ENCODE peak calls at places on chromosomes 1 and 21, in six cellular contexts. D is endothelial cell of umbilical vein, S is K562, V is H1, H is GM12878, N is HepG2. M is an unnamed sample.

GRCh38 chr1:208252126-208252853 is 8.1 kb upstream of the PLXNA2 start:
- DNase-seq in D (no peak), H (no peak), N (peak; percentile 52), S (peak; percentile 59), V (peak; percentile 84), M (no peak)

GRCh38 chr21:41932576-41933258 is 21.1 kb downstream of the C2CD2 start:
- DNase-seq in V (no peak), N (peak; percentile 77), H (no peak), S (peak; percentile 51), D (no peak), M (peak; percentile 8)

GRCh38 chr1:44036409-44037111 is 5.3 kb upstream of the SLC6A9 start:
- DNase-seq in V (peak; percentile 80), D (peak; percentile 84), S (peak; percentile 73), N (peak; percentile 55), H (no peak), M (peak; percentile 64)

GRCh38 chr1:68801440-68801839 is 304.6 kb upstream of the DEPDC1 start:
- DNase-seq in N (no peak), V (no peak), S (no peak), D (no peak), H (no peak), M (no peak)

GRCh38 chr1:156961709-156962108 is 41.3 kb downstream of the LRRC71 start:
- DNase-seq in V (no peak), S (no peak), N (no peak), H (no peak), D (no peak), M (peak; percentile 10)

GRCh38 chr1:51268675-51269033 is 32.6 kb downstream of the RNF11 start:
- DNase-seq in N (no peak), D (no peak), H (no peak), S (no peak), V (no peak), M (no peak)

GRCh38 chr1:111705841-111706240 is 33.4 kb downstream of the INKA2 start:
- DNase-seq in H (no peak), V (no peak), D (no peak), N (no peak), S (no peak), M (no peak)

GRCh38 chr21:34846601-34847112 is 177.9 kb downstream of the CLIC6 start:
- DNase-seq in N (no peak), V (no peak), H (no peak), D (no peak), S (no peak), M (peak; percentile 61)

GRCh38 chr1:36133484-36133883 is 8.5 kb upstream of the COL8A2 start:
- DNase-seq in N (no peak), D (peak; percentile 89), S (no peak), V (no peak), H (no peak), M (no peak)

GRCh38 chr1:222369991-222370910 is 177.7 kb downstream of the HHIPL2 start:
- DNase-seq in H (no peak), N (no peak), S (no peak), D (no peak), V (no peak), M (no peak)

GRCh38 chr1:177960939-177961622 is 8.8 kb downstream of the SEC16B start:
- DNase-seq in D (no peak), H (no peak), V (no peak), N (no peak), S (no peak), M (no peak)

GRCh38 chr1:220513834-220514233 is 14.1 kb upstream of the MARK1 start:
- DNase-seq in N (no peak), H (no peak), S (no peak), V (no peak), D (no peak), M (no peak)

GRCh38 chr1:154550070-154550469 is 8.4 kb downstream of the UBE2Q1 start:
- DNase-seq in H (no peak), N (no peak), D (no peak), S (no peak), V (no peak), M (no peak)

GRCh38 chr1:24875976-24876609 is 54.0 kb downstream of the RUNX3 start:
- DNase-seq in H (no peak), S (peak; percentile 39), V (peak; percentile 39), D (no peak), N (no peak), M (no peak)

GRCh38 chr1:21539933-21540332 is 30.7 kb downstream of the ALPL start:
- DNase-seq in V (peak; percentile 87), N (peak; percentile 31), H (no peak), S (no peak), D (no peak), M (peak; percentile 54)

GRCh38 chr1:147336290-147336689 is 93.8 kb downstream of the CHD1L start:
- DNase-seq in S (no peak), D (no peak), N (no peak), H (no peak), V (no peak), M (no peak)

GRCh38 chr1:19815801-19816736 is 986 bp upstream of the RNF186 start:
- DNase-seq in V (no peak), N (peak; percentile 77), S (no peak), D (no peak), H (no peak), M (no peak)

GRCh38 chr1:246784621-246785535 is 60.7 kb downstream of the SCCPDH start:
- DNase-seq in N (no peak), H (no peak), V (no peak), S (no peak), D (peak; percentile 77), M (no peak)

GRCh38 chr1:53134961-53135734 is 7.3 kb downstream of the SLC1A7 start:
- DNase-seq in N (no peak), D (no peak), H (no peak), V (no peak), S (peak; percentile 42), M (no peak)

GRCh38 chr21:44509539-44509938 is 30.5 kb downstream of the KRTAP10-1 start:
- DNase-seq in V (no peak), N (no peak), D (no peak), S (no peak), H (no peak), M (peak; percentile 29)

GRCh38 chr1:37845781-37846180 is 13.6 kb downstream of the MTF1 start:
- DNase-seq in D (no peak), V (no peak), S (no peak), H (no peak), N (no peak), M (no peak)

DNA sequence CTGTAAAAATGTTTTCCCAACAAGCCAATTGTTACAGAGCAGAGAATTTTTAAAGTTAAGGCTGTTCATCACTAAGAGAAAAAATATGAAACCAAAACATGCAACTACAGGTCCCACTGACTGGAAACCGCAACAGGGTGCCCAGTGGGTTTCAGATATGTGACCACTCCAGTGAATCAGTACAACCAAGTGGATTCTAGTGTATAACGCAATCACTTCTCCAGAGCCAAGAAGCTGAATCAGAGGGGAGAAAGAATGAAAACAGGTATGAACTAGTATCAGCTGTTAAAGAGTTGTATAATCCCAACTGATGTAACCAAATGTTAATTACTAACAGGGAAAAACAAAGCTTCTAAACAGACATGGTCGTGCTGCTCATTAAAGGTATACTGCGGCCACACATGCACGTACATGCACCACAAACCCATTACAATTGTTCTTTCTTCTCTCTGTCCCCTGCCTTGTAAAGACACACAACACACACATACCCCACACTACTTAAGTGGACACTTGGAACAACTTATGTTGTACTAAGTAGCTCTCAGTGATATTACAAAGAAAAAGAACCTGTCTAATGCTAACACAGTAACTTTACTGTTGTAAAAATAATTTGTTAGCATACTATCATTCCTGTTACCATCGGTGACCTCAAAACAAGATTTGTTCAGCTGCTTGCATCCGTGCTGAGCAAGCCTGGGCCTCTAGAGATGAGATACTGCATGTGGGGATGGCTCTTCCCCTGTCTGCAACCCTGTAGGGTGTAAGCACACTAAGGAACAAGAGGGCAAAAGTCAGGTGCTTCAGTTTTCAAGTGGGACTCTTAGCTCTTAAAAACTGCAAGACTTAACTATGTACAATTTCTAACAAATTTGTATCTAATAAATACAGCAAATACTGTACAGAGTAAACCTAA is 74.2 kb downstream of the PTPN14 start:
- DNase-seq in V (no peak), S (no peak), H (no peak), D (peak; percentile 75), N (no peak), M (no peak)
- TF ChIP-seq MAX in V (no peak), S (no peak), H (no peak), D (no peak), N (no peak), M (no peak)

GRCh38 chr1:236064674-236065508 is at the start of gene NID1:
- DNase-seq in N (peak; percentile 73), V (peak; percentile 87), S (no peak), D (peak; percentile 75), H (no peak), M (no peak)
- TF ChIP-seq EZH2 in N (no peak), V (peak; percentile 37), S (no peak), D (peak; percentile 17), H (no peak), M (no peak)

GRCh38 chr1:239952348-239953307 is 139.1 kb upstream of the FMN2 start:
- DNase-seq in S (peak; percentile 23), N (peak; percentile 29), V (peak; percentile 78), D (no peak), H (no peak), M (no peak)

GRCh38 chr1:239944666-239945065 is 147.0 kb upstream of the FMN2 start:
- DNase-seq in D (no peak), V (no peak), H (no peak), N (no peak), S (no peak), M (no peak)

GRCh38 chr1:239943761-239944160 is 147.9 kb upstream of the FMN2 start:
- DNase-seq in S (no peak), N (no peak), H (no peak), V (no peak), D (no peak), M (no peak)

GRCh38 chr1:239951518-239952130 is 140.1 kb upstream of the FMN2 start:
- DNase-seq in N (peak; percentile 63), S (peak; percentile 68), V (peak; percentile 72), D (peak; percentile 51), H (no peak), M (peak; percentile 27)

GRCh38 chr1:239947789-239948188 is 143.9 kb upstream of the FMN2 start:
- DNase-seq in V (no peak), N (no peak), S (no peak), D (no peak), H (no peak), M (no peak)
- TF ChIP-seq MAX in V (no peak), N (no peak), S (no peak), D (no peak), H (no peak), M (no peak)

DNA sequence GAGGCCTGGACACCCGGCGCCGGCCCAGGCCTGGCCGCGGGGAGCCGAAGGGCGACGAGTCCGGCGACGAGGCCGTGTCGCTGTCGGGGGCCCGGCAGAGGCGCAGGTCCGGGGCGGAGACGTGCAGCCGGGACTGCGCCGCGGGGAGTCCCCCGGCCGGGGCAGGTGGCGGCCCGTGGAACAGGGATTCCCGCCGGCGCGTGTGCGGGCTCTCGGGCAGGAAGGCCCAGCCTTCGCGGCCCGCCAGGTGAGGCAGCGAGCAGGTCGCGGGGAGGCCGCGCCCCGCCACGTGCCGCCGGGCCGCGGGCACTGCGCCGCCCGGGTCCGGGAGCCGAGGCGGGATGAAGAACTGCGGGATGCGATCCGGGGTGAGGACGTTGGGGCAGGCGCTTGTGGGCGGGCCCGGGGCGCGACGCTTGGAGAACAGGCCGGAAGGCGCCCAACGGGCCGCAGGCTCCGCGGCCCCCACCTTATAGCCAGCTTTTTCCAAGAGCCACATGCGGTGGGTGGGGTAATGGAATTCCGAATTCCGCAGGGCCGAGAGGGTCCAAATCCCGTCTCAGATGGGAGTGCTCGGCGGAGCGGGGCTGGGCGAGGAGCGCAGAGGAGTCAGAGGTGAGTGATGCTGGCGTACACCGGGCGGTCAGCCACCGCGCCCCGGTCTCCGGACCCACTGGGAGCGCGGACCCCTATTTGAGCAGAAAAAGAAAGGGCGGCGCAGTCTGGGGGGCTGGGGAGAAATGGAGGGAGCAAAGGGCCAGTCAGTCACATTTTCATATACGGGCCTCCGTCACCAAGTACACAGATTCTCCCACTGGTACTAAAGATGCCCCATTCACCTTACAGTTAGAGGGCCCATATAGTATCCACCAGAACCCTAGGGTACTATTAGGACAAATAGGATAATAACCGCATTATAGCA is 868 bp downstream of the C2CD4D start:
- DNase-seq in N (no peak), S (no peak), H (no peak), V (peak; percentile 72), D (no peak), M (no peak)
- TF ChIP-seq EZH2 in N (no peak), S (no peak), H (no peak), V (peak; percentile 71), D (peak; percentile 72), M (no peak)

M was measured in HCT116.